ENCODE peak calls at places on chromosomes 5 and 9, in eight cellular contexts. One of them, this sample, is unnamed.

GRCh38 chr9:19232117-19232829 is 1.8 kb downstream of the DENND4C start:
- DNase-seq in kidney: no peak
- DNase-seq in right atrium auricular region: no peak
- DNase-seq in fibroblast of lung: no peak
- DNase-seq in mammary epithelial cell: peak; percentile 30
- DNase-seq in CD4-positive, CD25-positive, alpha-beta regulatory T cell: no peak
- DNase-seq in HCT116: no peak
- DNase-seq in RWPE2: no peak
- DNase-seq in this sample: peak; percentile 7

GRCh38 chr5:177438468-177438867 is 8.1 kb upstream of the PRR7 start:
- DNase-seq in kidney: no peak
- DNase-seq in right atrium auricular region: no peak
- DNase-seq in fibroblast of lung: no peak
- DNase-seq in mammary epithelial cell: no peak
- DNase-seq in CD4-positive, CD25-positive, alpha-beta regulatory T cell: no peak
- DNase-seq in HCT116: no peak
- DNase-seq in RWPE2: no peak
- DNase-seq in this sample: no peak

GRCh38 chr9:70406446-70406862 is 8.0 kb downstream of the KLF9 start:
- DNase-seq in kidney: no peak
- DNase-seq in right atrium auricular region: no peak
- DNase-seq in fibroblast of lung: peak; percentile 74
- DNase-seq in mammary epithelial cell: no peak
- DNase-seq in CD4-positive, CD25-positive, alpha-beta regulatory T cell: no peak
- DNase-seq in HCT116: no peak
- DNase-seq in RWPE2: no peak
- DNase-seq in this sample: no peak

GRCh38 chr9:16675131-16675530 is 195.3 kb downstream of the BNC2 start:
- DNase-seq in kidney: no peak
- DNase-seq in right atrium auricular region: no peak
- DNase-seq in fibroblast of lung: no peak
- DNase-seq in mammary epithelial cell: no peak
- DNase-seq in CD4-positive, CD25-positive, alpha-beta regulatory T cell: no peak
- DNase-seq in HCT116: no peak
- DNase-seq in RWPE2: no peak
- DNase-seq in this sample: no peak

GRCh38 chr5:9340095-9340494 is 205.8 kb downstream of the SEMA5A start:
- DNase-seq in kidney: no peak
- DNase-seq in right atrium auricular region: no peak
- DNase-seq in fibroblast of lung: peak; percentile 36
- DNase-seq in mammary epithelial cell: no peak
- DNase-seq in CD4-positive, CD25-positive, alpha-beta regulatory T cell: no peak
- DNase-seq in HCT116: no peak
- DNase-seq in RWPE2: no peak
- DNase-seq in this sample: no peak

GRCh38 chr9:129394011-129394919 is 216.2 kb upstream of the IER5L start:
- DNase-seq in kidney: peak; percentile 50
- DNase-seq in right atrium auricular region: no peak
- DNase-seq in fibroblast of lung: no peak
- DNase-seq in mammary epithelial cell: no peak
- DNase-seq in CD4-positive, CD25-positive, alpha-beta regulatory T cell: no peak
- DNase-seq in HCT116: no peak
- DNase-seq in RWPE2: no peak
- DNase-seq in this sample: no peak

GRCh38 chr5:95673076-95673475 is 9.7 kb downstream of the SPATA9 start:
- DNase-seq in kidney: no peak
- DNase-seq in right atrium auricular region: no peak
- DNase-seq in fibroblast of lung: peak; percentile 12
- DNase-seq in mammary epithelial cell: no peak
- DNase-seq in CD4-positive, CD25-positive, alpha-beta regulatory T cell: no peak
- DNase-seq in HCT116: no peak
- DNase-seq in RWPE2: no peak
- DNase-seq in this sample: no peak

GRCh38 chr5:167754501-167754941 is 536.9 kb upstream of the WWC1 start:
- DNase-seq in kidney: no peak
- DNase-seq in right atrium auricular region: no peak
- DNase-seq in fibroblast of lung: peak; percentile 82
- DNase-seq in mammary epithelial cell: no peak
- DNase-seq in CD4-positive, CD25-positive, alpha-beta regulatory T cell: no peak
- DNase-seq in HCT116: no peak
- DNase-seq in RWPE2: no peak
- DNase-seq in this sample: no peak

GRCh38 chr9:81955625-81956024 is 12.3 kb downstream of the SPATA31D3 start:
- DNase-seq in kidney: no peak
- DNase-seq in right atrium auricular region: no peak
- DNase-seq in fibroblast of lung: no peak
- DNase-seq in mammary epithelial cell: no peak
- DNase-seq in CD4-positive, CD25-positive, alpha-beta regulatory T cell: no peak
- DNase-seq in HCT116: no peak
- DNase-seq in RWPE2: no peak
- DNase-seq in this sample: no peak

GRCh38 chr5:125453011-125453410 is 706.6 kb upstream of the ZNF608 start:
- DNase-seq in kidney: no peak
- DNase-seq in right atrium auricular region: no peak
- DNase-seq in fibroblast of lung: no peak
- DNase-seq in mammary epithelial cell: no peak
- DNase-seq in CD4-positive, CD25-positive, alpha-beta regulatory T cell: no peak
- DNase-seq in HCT116: no peak
- DNase-seq in RWPE2: no peak
- DNase-seq in this sample: no peak

GRCh38 chr9:137268538-137269201 is 8.9 kb upstream of the TOR4A start:
- DNase-seq in kidney: peak; percentile 78
- DNase-seq in right atrium auricular region: no peak
- DNase-seq in fibroblast of lung: no peak
- DNase-seq in mammary epithelial cell: no peak
- DNase-seq in CD4-positive, CD25-positive, alpha-beta regulatory T cell: no peak
- DNase-seq in HCT116: no peak
- DNase-seq in RWPE2: no peak
- DNase-seq in this sample: no peak

GRCh38 chr9:132575005-132575609 is 7.3 kb upstream of the BARHL1 start:
- DNase-seq in kidney: peak; percentile 93
- DNase-seq in right atrium auricular region: no peak
- DNase-seq in fibroblast of lung: peak; percentile 53
- DNase-seq in mammary epithelial cell: peak; percentile 57
- DNase-seq in CD4-positive, CD25-positive, alpha-beta regulatory T cell: no peak
- DNase-seq in HCT116: peak; percentile 62
- DNase-seq in RWPE2: no peak
- DNase-seq in this sample: peak; percentile 85

GRCh38 chr5:138844812-138845513 is 30.2 kb downstream of the LRRTM2 start:
- DNase-seq in kidney: no peak
- DNase-seq in right atrium auricular region: no peak
- DNase-seq in fibroblast of lung: peak; percentile 95
- DNase-seq in mammary epithelial cell: peak; percentile 86
- DNase-seq in CD4-positive, CD25-positive, alpha-beta regulatory T cell: no peak
- DNase-seq in HCT116: no peak
- DNase-seq in RWPE2: no peak
- DNase-seq in this sample: no peak

GRCh38 chr9:79581794-79582193 is 10.0 kb downstream of the TLE4 start:
- DNase-seq in kidney: no peak
- DNase-seq in right atrium auricular region: no peak
- DNase-seq in fibroblast of lung: peak; percentile 94
- DNase-seq in mammary epithelial cell: peak; percentile 72
- DNase-seq in CD4-positive, CD25-positive, alpha-beta regulatory T cell: no peak
- DNase-seq in HCT116: no peak
- DNase-seq in RWPE2: no peak
- DNase-seq in this sample: no peak

GRCh38 chr5:167699434-167699833 is 592.0 kb upstream of the WWC1 start:
- DNase-seq in kidney: no peak
- DNase-seq in right atrium auricular region: no peak
- DNase-seq in fibroblast of lung: peak; percentile 100
- DNase-seq in mammary epithelial cell: peak; percentile 99
- DNase-seq in CD4-positive, CD25-positive, alpha-beta regulatory T cell: no peak
- DNase-seq in HCT116: peak; percentile 97
- DNase-seq in RWPE2: peak; percentile 91
- DNase-seq in this sample: peak; percentile 36

GRCh38 chr9:115263731-115264130 is 145.8 kb upstream of the TNC start:
- DNase-seq in kidney: no peak
- DNase-seq in right atrium auricular region: no peak
- DNase-seq in fibroblast of lung: peak; percentile 82
- DNase-seq in mammary epithelial cell: peak; percentile 63
- DNase-seq in CD4-positive, CD25-positive, alpha-beta regulatory T cell: no peak
- DNase-seq in HCT116: no peak
- DNase-seq in RWPE2: no peak
- DNase-seq in this sample: no peak

GRCh38 chr5:164934561-164934960 is 1429.1 kb downstream of the MAT2B start:
- DNase-seq in kidney: no peak
- DNase-seq in right atrium auricular region: no peak
- DNase-seq in fibroblast of lung: no peak
- DNase-seq in mammary epithelial cell: no peak
- DNase-seq in CD4-positive, CD25-positive, alpha-beta regulatory T cell: no peak
- DNase-seq in HCT116: no peak
- DNase-seq in RWPE2: no peak
- DNase-seq in this sample: no peak

DNA sequence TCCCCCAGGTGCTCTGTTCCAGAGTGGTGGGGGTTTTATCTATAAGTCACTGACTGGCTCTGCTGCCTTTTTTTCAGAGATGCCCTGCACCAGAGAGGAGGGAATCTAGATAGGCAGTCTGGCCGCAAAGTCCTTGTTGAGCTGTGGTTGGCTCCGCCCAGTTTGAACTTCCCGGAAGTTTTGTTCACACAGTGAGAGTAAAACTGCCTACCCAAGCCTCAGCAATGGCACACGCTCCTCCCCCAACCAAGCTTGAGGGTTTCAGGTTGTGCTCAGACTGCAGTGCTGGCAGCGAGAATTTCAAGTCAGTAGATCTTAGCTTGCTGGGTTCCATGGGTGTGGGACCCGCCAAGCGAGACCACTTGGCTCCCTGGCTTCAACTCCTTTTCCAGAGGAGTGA is 1428.6 kb downstream of the MAT2B start:
- DNase-seq in kidney: no peak
- DNase-seq in right atrium auricular region: no peak
- DNase-seq in fibroblast of lung: no peak
- DNase-seq in mammary epithelial cell: no peak
- DNase-seq in CD4-positive, CD25-positive, alpha-beta regulatory T cell: no peak
- DNase-seq in HCT116: no peak
- DNase-seq in RWPE2: no peak
- DNase-seq in this sample: no peak
- H3K27ac ChIP-seq in kidney: no peak overlapping the region
- H3K27ac ChIP-seq in right atrium auricular region: no peak overlapping the region
- H3K27ac ChIP-seq in fibroblast of lung: no peak overlapping the region
- H3K27ac ChIP-seq in mammary epithelial cell: no peak overlapping the region
- H3K27ac ChIP-seq in CD4-positive, CD25-positive, alpha-beta regulatory T cell: no peak overlapping the region
- H3K27ac ChIP-seq in HCT116: no peak overlapping the region
- H3K27ac ChIP-seq in RWPE2: no peak overlapping the region
- H3K27ac ChIP-seq in this sample: no peak overlapping the region

GRCh38 chr5:53246042-53246836 is 136.7 kb upstream of the MOCS2 start:
- DNase-seq in kidney: no peak
- DNase-seq in right atrium auricular region: no peak
- DNase-seq in fibroblast of lung: peak; percentile 97
- DNase-seq in mammary epithelial cell: peak; percentile 93
- DNase-seq in CD4-positive, CD25-positive, alpha-beta regulatory T cell: no peak
- DNase-seq in HCT116: no peak
- DNase-seq in RWPE2: no peak
- DNase-seq in this sample: no peak

GRCh38 chr5:53253421-53253871 is 143.9 kb upstream of the MOCS2 start:
- DNase-seq in kidney: no peak
- DNase-seq in right atrium auricular region: no peak
- DNase-seq in fibroblast of lung: peak; percentile 95
- DNase-seq in mammary epithelial cell: peak; percentile 81
- DNase-seq in CD4-positive, CD25-positive, alpha-beta regulatory T cell: no peak
- DNase-seq in HCT116: no peak
- DNase-seq in RWPE2: no peak
- DNase-seq in this sample: peak; percentile 91

GRCh38 chr5:53250151-53250550 is 140.6 kb upstream of the MOCS2 start:
- DNase-seq in kidney: no peak
- DNase-seq in right atrium auricular region: no peak
- DNase-seq in fibroblast of lung: no peak
- DNase-seq in mammary epithelial cell: no peak
- DNase-seq in CD4-positive, CD25-positive, alpha-beta regulatory T cell: no peak
- DNase-seq in HCT116: no peak
- DNase-seq in RWPE2: no peak
- DNase-seq in this sample: no peak

DNA sequence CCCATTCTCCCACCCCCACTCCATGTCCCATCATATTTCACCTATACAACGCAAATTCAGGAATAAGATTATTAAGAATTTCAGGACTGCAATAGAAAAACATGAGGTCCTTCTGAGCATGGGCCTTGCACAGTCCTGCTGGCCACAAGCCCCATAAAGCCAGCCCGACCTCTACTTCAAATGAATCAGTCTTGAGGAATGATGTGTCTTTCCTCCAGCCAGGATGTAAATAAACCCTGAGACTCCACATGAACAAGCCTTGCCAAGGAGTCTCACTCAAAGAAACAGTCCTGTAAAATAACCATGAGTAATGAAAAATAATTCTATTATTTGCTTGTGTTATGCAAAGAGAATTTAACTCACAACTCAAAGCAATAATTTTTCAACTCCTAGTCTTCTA is 140.0 kb upstream of the MOCS2 start:
- DNase-seq in kidney: no peak
- DNase-seq in right atrium auricular region: no peak
- DNase-seq in fibroblast of lung: peak; percentile 98
- DNase-seq in mammary epithelial cell: peak; percentile 87
- DNase-seq in CD4-positive, CD25-positive, alpha-beta regulatory T cell: no peak
- DNase-seq in HCT116: no peak
- DNase-seq in RWPE2: peak; percentile 66
- DNase-seq in this sample: no peak
- H3K4me1 ChIP-seq in kidney: no peaks in the 10 kb centered on the region
- H3K4me1 ChIP-seq in right atrium auricular region: no peaks in the 10 kb centered on the region
- H3K4me1 ChIP-seq in fibroblast of lung: peaks cover 29% of the 10 kb centered on the region
- H3K4me1 ChIP-seq in mammary epithelial cell: peaks cover 78% of the 10 kb centered on the region
- H3K4me1 ChIP-seq in CD4-positive, CD25-positive, alpha-beta regulatory T cell: no peaks in the 10 kb centered on the region
- H3K4me1 ChIP-seq in HCT116: no peaks in the 10 kb centered on the region
- H3K4me1 ChIP-seq in RWPE2: peaks cover 59% of the 10 kb centered on the region
- H3K4me1 ChIP-seq in this sample: peaks cover 30% of the 10 kb centered on the region

GRCh38 chr5:134223406-134224251 is 2.2 kb downstream of the PPP2CA start:
- DNase-seq in kidney: no peak
- DNase-seq in right atrium auricular region: no peak
- DNase-seq in fibroblast of lung: peak; percentile 36
- DNase-seq in mammary epithelial cell: no peak
- DNase-seq in CD4-positive, CD25-positive, alpha-beta regulatory T cell: no peak
- DNase-seq in HCT116: no peak
- DNase-seq in RWPE2: no peak
- DNase-seq in this sample: peak; percentile 24
- H3K36me3 ChIP-seq in kidney: no peaks in the 10 kb centered on the region
- H3K36me3 ChIP-seq in right atrium auricular region: no peaks in the 10 kb centered on the region
- H3K36me3 ChIP-seq in fibroblast of lung: no peaks in the 10 kb centered on the region
- H3K36me3 ChIP-seq in mammary epithelial cell: no peaks in the 10 kb centered on the region
- H3K36me3 ChIP-seq in CD4-positive, CD25-positive, alpha-beta regulatory T cell: peaks cover 9% of the 10 kb centered on the region
- H3K36me3 ChIP-seq in HCT116: no peaks in the 10 kb centered on the region
- H3K36me3 ChIP-seq in RWPE2: peaks cover 54% of the 10 kb centered on the region
- H3K36me3 ChIP-seq in this sample: peaks cover 29% of the 10 kb centered on the region

DNA sequence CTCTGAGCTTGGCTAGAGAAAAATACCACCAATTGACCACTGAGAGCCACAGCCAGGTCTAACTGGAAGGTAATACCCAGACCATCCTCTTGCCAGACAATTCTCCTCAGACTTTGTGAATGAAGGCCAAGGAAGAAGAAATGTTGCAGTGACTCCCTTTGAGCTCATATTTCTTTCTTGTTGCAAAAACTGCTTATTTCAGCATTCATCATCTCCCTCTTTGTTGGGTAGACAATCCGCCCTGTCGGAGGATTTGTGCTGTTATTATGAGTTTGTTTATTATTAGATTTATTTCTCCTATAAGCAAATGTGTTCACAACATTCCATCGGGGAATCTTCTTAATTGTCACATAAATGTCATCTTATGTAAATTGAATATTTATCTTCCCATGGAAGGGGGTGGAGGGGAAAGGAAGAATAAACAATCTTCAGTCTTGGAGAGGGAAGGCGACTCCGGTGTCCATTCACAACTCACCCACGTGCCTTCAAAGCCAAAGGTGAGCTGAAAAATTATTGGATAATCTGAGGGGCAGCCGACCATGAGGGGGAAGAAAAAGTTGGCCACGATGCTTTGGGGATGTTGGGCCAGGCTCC is 1.8 kb upstream of the JADE2 start:
- DNase-seq in kidney: no peak
- DNase-seq in right atrium auricular region: no peak
- DNase-seq in fibroblast of lung: no peak
- DNase-seq in mammary epithelial cell: no peak
- DNase-seq in CD4-positive, CD25-positive, alpha-beta regulatory T cell: no peak
- DNase-seq in HCT116: no peak
- DNase-seq in RWPE2: no peak
- DNase-seq in this sample: no peak
- H3K27ac ChIP-seq in kidney: peak overlapping the region; percentile 98
- H3K27ac ChIP-seq in right atrium auricular region: peak overlapping the region; percentile 100
- H3K27ac ChIP-seq in fibroblast of lung: no peak overlapping the region
- H3K27ac ChIP-seq in mammary epithelial cell: no peak overlapping the region
- H3K27ac ChIP-seq in CD4-positive, CD25-positive, alpha-beta regulatory T cell: peak overlapping the region; percentile 99
- H3K27ac ChIP-seq in HCT116: peak overlapping the region; percentile 100
- H3K27ac ChIP-seq in RWPE2: peak overlapping the region; percentile 93
- H3K27ac ChIP-seq in this sample: no peak overlapping the region

This sample was measured in SJCRH30.